ENCODE peak calls at places on chromosomes 5 and 9, in ten cellular contexts. O is mucosa of descending colon; D is A549; L is heart left ventricle; P is spleen; I is left ventricle myocardium inferior; C is uterus; T is body of pancreas; J is CD8-positive, alpha-beta T cell; N is lung. Q is an unnamed sample.

GRCh38 chr5:111548992-111549649 is 36.8 kb upstream of the STARD4 start:
- DNase-seq in O (no peak), D (no peak), L (peak; percentile 30), P (no peak), I (no peak), C (no peak), T (no peak), J (no peak), N (no peak), Q (no peak)

GRCh38 chr9:121599872-121600585 is 51.4 kb upstream of the DAB2IP start:
- DNase-seq in O (no peak), D (peak; percentile 48), L (no peak), P (no peak), I (no peak), C (no peak), T (no peak), J (no peak), N (no peak), Q (peak; percentile 35)

GRCh38 chr5:176712546-176713297 is 65.4 kb downstream of the TSPAN17 start:
- DNase-seq in O (no peak), D (no peak), L (no peak), P (no peak), I (no peak), C (no peak), T (no peak), J (no peak), N (no peak), Q (no peak)

GRCh38 chr5:59863777-59864176 is 29.7 kb downstream of the PDE4D start:
- DNase-seq in O (no peak), D (no peak), L (no peak), P (no peak), I (no peak), C (no peak), T (no peak), J (no peak), N (no peak), Q (no peak)

GRCh38 chr9:137272241-137273094 is 5.1 kb upstream of the TOR4A start:
- DNase-seq in O (no peak), D (no peak), L (no peak), P (peak; percentile 73), I (no peak), C (no peak), T (no peak), J (no peak), N (no peak), Q (no peak)

GRCh38 chr5:109848130-109848529 is 158.4 kb downstream of the MAN2A1 start:
- DNase-seq in O (no peak), D (no peak), L (no peak), P (no peak), I (no peak), C (no peak), T (no peak), J (no peak), N (no peak), Q (no peak)

GRCh38 chr9:116345393-116345792 is 191.8 kb downstream of the PAPPA start:
- DNase-seq in O (no peak), D (no peak), L (no peak), P (no peak), I (no peak), C (no peak), T (no peak), J (no peak), N (no peak), Q (no peak)

GRCh38 chr5:107869459-107870115 is 198.8 kb upstream of the EFNA5 start:
- DNase-seq in O (no peak), D (peak; percentile 35), L (no peak), P (no peak), I (no peak), C (no peak), T (no peak), J (no peak), N (no peak), Q (no peak)

GRCh38 chr9:118631956-118632355 is 737.3 kb downstream of the BRINP1 start:
- DNase-seq in O (no peak), D (no peak), L (no peak), P (no peak), I (no peak), C (no peak), T (no peak), J (no peak), N (no peak), Q (no peak)

GRCh38 chr5:16673241-16673998 is 56.6 kb upstream of the RETREG1 start:
- DNase-seq in O (no peak), D (no peak), L (no peak), P (no peak), I (no peak), C (no peak), T (no peak), J (peak; percentile 55), N (no peak), Q (no peak)

DNA sequence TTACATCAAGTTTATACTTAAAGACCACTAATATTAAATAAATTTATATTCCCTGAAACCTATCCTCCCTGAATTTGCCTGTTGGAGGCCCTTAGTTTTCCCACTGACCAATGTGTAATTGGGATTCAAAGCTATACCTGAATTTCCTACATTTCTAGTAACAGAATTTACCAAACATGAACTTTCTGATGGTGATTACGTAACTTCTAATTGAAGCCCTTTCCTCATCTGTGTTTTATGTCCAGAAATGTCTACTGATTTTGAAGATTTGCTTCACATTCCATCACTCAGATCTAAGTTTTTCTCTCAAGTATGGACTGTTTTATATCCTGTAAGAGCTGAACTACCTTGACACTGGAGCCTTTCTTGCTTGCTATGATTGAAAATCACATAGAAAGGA is 12.8 kb downstream of the ZFP62 start:
- DNase-seq in O (no peak), D (no peak), L (no peak), P (no peak), I (no peak), C (no peak), T (no peak), J (no peak), N (no peak), Q (no peak)
- H3K9me3 ChIP-seq in O (peaks cover 38% of the 10 kb centered on the region), D (peaks cover 97% of the 10 kb centered on the region), L (no peaks in the 10 kb centered on the region), P (peaks cover 40% of the 10 kb centered on the region), I (peaks cover 11% of the 10 kb centered on the region), C (peaks cover 10% of the 10 kb centered on the region), T (no peaks in the 10 kb centered on the region), J (peaks cover 14% of the 10 kb centered on the region), N (no peaks in the 10 kb centered on the region), Q (peaks cover 15% of the 10 kb centered on the region)

DNA sequence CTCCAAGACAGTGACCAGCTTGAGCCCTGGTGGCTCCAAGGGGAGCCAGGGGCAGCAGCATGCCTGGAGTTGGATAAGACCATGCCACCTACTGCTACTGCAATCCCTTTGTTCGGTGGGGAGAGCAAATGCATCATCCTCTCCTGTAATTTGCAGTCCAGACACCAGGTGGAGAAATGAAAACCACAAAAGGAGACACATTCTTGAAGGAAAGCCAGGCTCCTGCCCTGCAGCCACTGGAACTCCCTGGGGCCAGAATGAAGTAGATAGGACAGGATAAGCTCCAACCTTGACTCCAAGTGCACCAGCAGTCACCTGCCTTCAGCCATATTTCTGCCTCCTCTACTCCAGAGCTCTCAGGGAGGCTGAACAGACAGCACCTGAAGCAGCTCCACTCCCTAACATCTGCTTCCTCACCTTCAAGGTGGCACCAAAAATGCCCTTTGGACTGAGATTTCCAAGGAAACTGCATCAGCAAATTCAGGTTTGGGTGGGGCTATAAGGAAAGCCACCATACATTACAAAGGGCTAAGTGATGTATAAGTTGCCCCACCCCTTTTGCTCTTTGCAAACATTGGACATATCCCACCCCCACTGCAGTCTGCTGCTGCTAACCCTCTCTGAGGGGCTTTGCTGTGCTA is 65.0 kb upstream of the IQGAP2 start:
- DNase-seq in O (no peak), D (peak; percentile 84), L (no peak), P (no peak), I (no peak), C (no peak), T (peak; percentile 71), J (peak; percentile 66), N (peak; percentile 42), Q (peak; percentile 45)
- TF ChIP-seq CTCF in O (no peak), D (peak; percentile 57), L (peak; percentile 23), P (peak; percentile 22), I (peak; percentile 55), C (no peak), T (peak; percentile 89), J (peak; percentile 35), N (peak; percentile 24), Q (peak; percentile 30)

DNA sequence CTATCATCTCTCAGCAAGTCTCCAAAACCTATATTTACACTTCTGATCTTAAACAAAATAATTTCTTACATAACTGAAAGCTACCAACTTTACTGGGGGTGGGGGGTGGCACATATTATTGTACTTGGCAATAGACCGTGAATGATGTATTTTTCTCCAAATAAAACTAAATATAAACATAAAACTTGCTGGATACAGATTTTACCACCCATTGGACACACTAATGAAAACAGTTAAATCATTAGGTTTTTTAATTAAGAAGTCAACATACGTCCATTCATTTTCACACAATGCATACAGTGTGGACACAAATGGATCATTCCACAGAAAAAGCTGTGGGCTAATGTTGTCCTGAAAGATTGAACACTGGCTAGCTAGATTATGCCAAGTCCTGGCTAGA is 118.2 kb downstream of the SIL1 start:
- DNase-seq in O (no peak), D (no peak), L (no peak), P (no peak), I (no peak), C (no peak), T (no peak), J (no peak), N (no peak), Q (no peak)
- H3K9me3 ChIP-seq in O (no peaks in the 10 kb centered on the region), D (no peaks in the 10 kb centered on the region), L (no peaks in the 10 kb centered on the region), P (no peaks in the 10 kb centered on the region), I (no peaks in the 10 kb centered on the region), C (no peaks in the 10 kb centered on the region), T (no peaks in the 10 kb centered on the region), J (no peaks in the 10 kb centered on the region), N (no peaks in the 10 kb centered on the region), Q (no peaks in the 10 kb centered on the region)

GRCh38 chr5:170631471-170632195 is 127.8 kb downstream of the KCNIP1 start:
- DNase-seq in O (no peak), D (peak; percentile 74), L (peak; percentile 35), P (peak; percentile 73), I (peak; percentile 28), C (no peak), T (no peak), J (no peak), N (no peak), Q (peak; percentile 21)
- TF ChIP-seq CTCF in O (no peak), D (no peak), L (no peak), P (no peak), I (peak; percentile 50), C (no peak), T (peak; percentile 8), J (no peak), N (no peak), Q (peak; percentile 30)

DNA sequence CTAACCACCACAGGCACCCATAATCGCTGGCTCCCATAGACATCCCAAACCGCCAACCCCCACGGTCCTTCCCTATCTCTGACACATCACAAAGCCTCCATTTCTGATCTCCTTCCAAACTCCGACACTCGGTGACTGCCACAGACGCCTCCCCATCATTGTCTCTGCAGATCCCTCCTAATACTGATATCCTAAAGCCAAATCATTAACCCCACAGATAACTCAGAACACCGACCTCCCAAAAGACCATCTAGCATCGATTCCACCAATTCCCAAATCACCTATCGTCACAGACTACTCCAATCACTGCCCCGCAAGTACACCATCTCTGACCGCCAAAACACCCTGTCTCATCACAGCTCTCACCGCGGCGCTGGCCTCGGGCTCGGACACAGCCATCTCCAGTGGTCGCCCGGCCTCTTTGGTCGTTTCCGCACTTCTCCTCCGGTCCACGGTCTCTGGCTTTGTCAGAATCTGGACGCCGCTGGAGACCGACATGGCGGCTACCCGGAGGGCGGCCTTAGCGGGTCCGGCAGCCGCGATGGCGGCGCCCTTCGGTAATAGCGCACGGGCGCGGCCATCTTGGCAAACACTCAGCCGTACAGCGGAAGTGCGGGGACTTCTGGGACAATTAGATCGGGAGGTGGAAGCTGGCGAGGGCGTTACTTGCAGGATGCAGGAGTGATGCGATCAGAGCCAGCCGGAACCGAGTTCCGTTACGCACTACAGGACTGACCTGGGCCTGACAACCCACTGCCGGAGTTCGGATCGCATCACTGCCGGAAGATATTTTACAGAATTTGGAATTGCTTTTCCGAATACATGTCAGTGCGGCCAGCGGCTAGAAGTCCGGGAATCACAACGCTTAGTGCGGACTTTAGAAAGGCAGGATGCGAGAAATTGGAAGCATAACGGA is at the start of gene ZFP37:
- DNase-seq in O (peak; percentile 90), D (peak; percentile 93), L (peak; percentile 96), P (peak; percentile 93), I (peak; percentile 93), C (peak; percentile 96), T (peak; percentile 91), J (peak; percentile 85), N (peak; percentile 87), Q (peak; percentile 97)
- H3K9me3 ChIP-seq in O (peaks cover 46% of the 10 kb centered on the region), D (peaks cover 62% of the 10 kb centered on the region), L (peaks cover 3% of the 10 kb centered on the region), P (peaks cover 92% of the 10 kb centered on the region), I (peaks cover 69% of the 10 kb centered on the region), C (peaks cover 32% of the 10 kb centered on the region), T (no peaks in the 10 kb centered on the region), J (peaks cover 32% of the 10 kb centered on the region), N (peaks cover 19% of the 10 kb centered on the region), Q (peaks cover 2% of the 10 kb centered on the region)